ENCODE peak calls at places on chromosomes 7 and 10, in nine cellular contexts. B is adrenal gland; F is CD8-positive, alpha-beta memory T cell; N is tibial nerve; L is aorta; K is small intestine; T is neuronal stem cell; J is heart left ventricle; D is lung. H is an unnamed sample.

GRCh38 chr7:158255558-158255957 is 332.1 kb downstream of the PTPRN2 start:
- DNase-seq in B (no peak), F (no peak), K (no peak), T (no peak), J (no peak), N (no peak), D (no peak), L (no peak), H (no peak)

GRCh38 chr7:12320241-12320640 is 83.4 kb downstream of the VWDE start:
- DNase-seq in L (no peak), T (no peak), F (no peak), D (no peak), N (no peak), J (no peak), K (no peak), B (no peak), H (no peak)

GRCh38 chr10:118754132-118754555 is 626 bp downstream of the CACUL1 start:
- DNase-seq in F (peak; percentile 59), K (peak; percentile 29), D (peak; percentile 56), T (peak; percentile 53), L (peak; percentile 62), N (no peak), B (peak; percentile 70), J (peak; percentile 40), H (no peak)

GRCh38 chr7:519429-519973 is at the start of gene PDGFA:
- DNase-seq in K (no peak), J (no peak), B (no peak), D (no peak), N (no peak), F (no peak), L (peak; percentile 75), T (no peak), H (no peak)

GRCh38 chr10:101758858-101759257 is 17.1 kb downstream of the FGF8 start:
- DNase-seq in D (no peak), L (no peak), J (no peak), T (no peak), B (no peak), K (no peak), F (no peak), N (no peak), H (no peak)

GRCh38 chr7:151304856-151305255 is 36.8 kb upstream of the NUB1 start:
- DNase-seq in K (no peak), F (no peak), J (no peak), N (no peak), D (no peak), B (no peak), T (no peak), L (no peak), H (peak; percentile 38)

GRCh38 chr7:53315986-53316385 is 280.6 kb downstream of the POM121L12 start:
- DNase-seq in N (no peak), K (no peak), L (peak; percentile 75), B (peak; percentile 57), T (no peak), J (peak; percentile 68), F (no peak), D (no peak), H (no peak)

GRCh38 chr10:79322616-79323566 is 24.4 kb upstream of the PPIF start:
- DNase-seq in K (peak; percentile 65), N (peak; percentile 66), J (peak; percentile 51), L (peak; percentile 89), T (no peak), D (peak; percentile 59), F (peak; percentile 91), B (peak; percentile 78), H (no peak)

GRCh38 chr10:78952686-78953085 is 116.1 kb upstream of the ZMIZ1 start:
- DNase-seq in N (peak; percentile 53), J (peak; percentile 54), L (peak; percentile 77), F (no peak), T (no peak), B (no peak), D (no peak), K (no peak), H (peak; percentile 84)

GRCh38 chr10:72218329-72218728 is 2.3 kb upstream of the ASCC1 start:
- DNase-seq in K (no peak), L (no peak), B (no peak), F (no peak), J (no peak), D (no peak), N (no peak), T (no peak), H (no peak)

GRCh38 chr7:104264281-104264680 is 56.5 kb upstream of the ORC5 start:
- DNase-seq in T (no peak), L (no peak), D (no peak), J (no peak), B (no peak), K (no peak), F (no peak), N (no peak), H (no peak)

GRCh38 chr7:4851459-4852422 is 10.1 kb downstream of the PAPOLB start:
- DNase-seq in B (peak; percentile 20), F (no peak), L (no peak), T (no peak), J (no peak), D (no peak), N (no peak), K (no peak), H (no peak)

GRCh38 chr10:62545667-62546066 is 171.5 kb downstream of the ZNF365 start:
- DNase-seq in T (no peak), D (no peak), N (peak; percentile 51), B (no peak), F (no peak), J (peak; percentile 43), K (no peak), L (peak; percentile 53), H (peak; percentile 69)

GRCh38 chr10:103640436-103641181 is 147.1 kb downstream of the NEURL1 start:
- DNase-seq in K (no peak), T (no peak), B (no peak), J (no peak), F (no peak), L (no peak), N (no peak), D (no peak), H (no peak)

GRCh38 chr10:45547207-45547606 is 125.4 kb downstream of the ZFAND4 start:
- DNase-seq in B (no peak), K (no peak), D (no peak), F (no peak), T (no peak), L (no peak), J (no peak), N (no peak), H (no peak)

GRCh38 chr7:29063872-29064271 is 82.5 kb downstream of the CPVL start:
- DNase-seq in J (no peak), L (no peak), K (no peak), D (no peak), B (no peak), N (no peak), F (no peak), T (no peak), H (no peak)

GRCh38 chr10:26440091-26440445 is 1.9 kb downstream of the APBB1IP start:
- DNase-seq in K (no peak), F (no peak), D (no peak), N (no peak), J (no peak), L (no peak), T (no peak), B (no peak), H (no peak)
- H3K4me1 ChIP-seq in K (no peaks in the 10 kb centered on the region), F (peaks cover 50% of the 10 kb centered on the region), D (no peaks in the 10 kb centered on the region), N (no peaks in the 10 kb centered on the region), J (no peaks in the 10 kb centered on the region), L (no peaks in the 10 kb centered on the region), T (no peaks in the 10 kb centered on the region), B (no peaks in the 10 kb centered on the region), H (peaks cover 6% of the 10 kb centered on the region)

GRCh38 chr10:4538016-4538415 is 288.0 kb upstream of the AKR1E2 start:
- DNase-seq in N (no peak), K (no peak), F (no peak), T (no peak), J (no peak), B (no peak), D (no peak), L (no peak), H (no peak)

GRCh38 chr10:4543943-4544540 is 282.0 kb upstream of the AKR1E2 start:
- DNase-seq in F (no peak), D (no peak), T (no peak), B (no peak), K (no peak), J (no peak), N (no peak), L (no peak), H (no peak)

GRCh38 chr10:4546500-4546899 is 279.5 kb upstream of the AKR1E2 start:
- DNase-seq in L (no peak), N (no peak), B (no peak), D (no peak), K (no peak), F (no peak), T (no peak), J (no peak), H (no peak)

GRCh38 chr10:4545077-4545476 is 280.9 kb upstream of the AKR1E2 start:
- DNase-seq in F (no peak), J (no peak), T (no peak), K (no peak), D (no peak), N (no peak), L (no peak), B (no peak), H (no peak)

GRCh38 chr10:4541292-4541691 is 284.7 kb upstream of the AKR1E2 start:
- DNase-seq in D (no peak), F (no peak), L (peak; percentile 74), T (no peak), J (no peak), N (no peak), K (peak; percentile 13), B (no peak), H (no peak)
- H3K27ac ChIP-seq in D (no peak overlapping the region), F (no peak overlapping the region), L (peak overlapping the region; percentile 94), T (no peak overlapping the region), J (no peak overlapping the region), N (no peak overlapping the region), K (no peak overlapping the region), B (no peak overlapping the region), H (peak overlapping the region; percentile 51)

DNA sequence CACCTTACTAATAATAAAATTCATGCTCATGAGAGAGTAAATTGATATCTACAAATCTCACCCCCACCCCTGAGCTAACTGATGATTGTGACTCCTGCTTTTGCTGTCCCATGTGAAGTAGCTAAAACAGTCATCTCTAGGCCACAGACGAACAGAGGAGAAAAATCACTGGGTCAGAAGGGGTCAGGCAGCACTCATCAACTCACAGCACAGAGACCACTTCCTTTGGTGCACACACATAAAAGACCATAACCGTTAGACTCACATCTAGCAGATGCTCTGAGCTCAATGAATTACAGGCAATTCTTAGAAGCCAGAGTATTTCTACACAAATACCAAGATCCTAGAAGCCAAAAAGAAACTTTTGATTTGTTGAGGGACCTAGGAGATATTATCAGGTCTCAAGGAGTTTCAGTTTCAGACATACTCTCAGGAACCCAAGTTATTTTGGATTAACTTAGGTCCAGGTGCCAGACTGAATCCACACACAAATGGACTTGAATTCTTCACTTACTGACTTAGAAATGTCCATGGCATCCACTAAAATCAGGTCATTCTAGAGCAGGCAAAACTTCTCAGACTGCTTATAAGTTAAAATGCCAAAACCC is 65.0 kb upstream of the TES start:
- DNase-seq in T (no peak), D (no peak), L (no peak), J (no peak), B (no peak), F (no peak), N (no peak), K (no peak), H (no peak)
- H3K4me1 ChIP-seq in T (peaks cover 6% of the 10 kb centered on the region), D (no peaks in the 10 kb centered on the region), L (no peaks in the 10 kb centered on the region), J (no peaks in the 10 kb centered on the region), B (no peaks in the 10 kb centered on the region), F (no peaks in the 10 kb centered on the region), N (no peaks in the 10 kb centered on the region), K (no peaks in the 10 kb centered on the region), H (no peaks in the 10 kb centered on the region)

DNA sequence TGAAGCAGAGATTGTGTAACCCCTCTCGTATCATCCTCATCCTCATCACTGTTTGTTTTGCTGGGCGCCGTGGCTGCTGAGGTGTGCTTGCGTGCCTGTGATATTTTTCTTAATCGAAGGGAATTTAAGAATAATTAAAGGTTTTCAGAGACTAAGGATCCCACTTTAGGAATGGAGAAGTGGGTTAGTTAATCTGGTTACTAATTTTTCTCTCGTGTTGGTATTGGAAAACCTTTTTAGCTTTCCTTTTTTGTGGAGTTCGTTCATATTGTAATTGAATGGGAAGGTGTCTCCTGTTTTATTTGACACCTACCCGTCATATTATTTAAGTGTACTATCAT is 1.3 kb downstream of the UBN2 start:
- DNase-seq in B (no peak), J (no peak), F (no peak), N (no peak), L (no peak), K (no peak), T (no peak), D (no peak), H (no peak)
- H3K27ac ChIP-seq in B (peak overlapping the region; percentile 96), J (no peak overlapping the region), F (peak overlapping the region; percentile 86), N (peak overlapping the region; percentile 84), L (no peak overlapping the region), K (no peak overlapping the region), T (no peak overlapping the region), D (peak overlapping the region; percentile 84), H (peak overlapping the region; percentile 59)